ENCODE peak calls at places on chromosomes 13 and 19, in eight cellular contexts. One of them, this sample, is unnamed.

GRCh38 chr19:55255618-55256423 is 3.0 kb downstream of the PPP6R1 start:
- DNase-seq in CD4-positive, alpha-beta T cell: peak; percentile 27
- DNase-seq in T-cell: peak; percentile 18
- DNase-seq in neural crest cell: no peak
- DNase-seq in activated gamma-delta T cell: no peak
- DNase-seq in Daoy: peak; percentile 55
- DNase-seq in CD8-positive, alpha-beta memory T cell: peak; percentile 30
- DNase-seq in EL: peak; percentile 47
- DNase-seq in this sample: no peak

GRCh38 chr13:114025432-114026127 is 51.7 kb upstream of the C13orf46 start:
- DNase-seq in CD4-positive, alpha-beta T cell: no peak
- DNase-seq in T-cell: no peak
- DNase-seq in neural crest cell: no peak
- DNase-seq in activated gamma-delta T cell: no peak
- DNase-seq in Daoy: no peak
- DNase-seq in CD8-positive, alpha-beta memory T cell: no peak
- DNase-seq in EL: no peak
- DNase-seq in this sample: peak; percentile 23

GRCh38 chr13:112215871-112216270 is 148.9 kb downstream of the SOX1 start:
- DNase-seq in CD4-positive, alpha-beta T cell: no peak
- DNase-seq in T-cell: no peak
- DNase-seq in neural crest cell: no peak
- DNase-seq in activated gamma-delta T cell: no peak
- DNase-seq in Daoy: no peak
- DNase-seq in CD8-positive, alpha-beta memory T cell: no peak
- DNase-seq in EL: no peak
- DNase-seq in this sample: no peak

GRCh38 chr19:11381535-11382369 is 2.4 kb downstream of the EPOR start:
- DNase-seq in CD4-positive, alpha-beta T cell: peak; percentile 45
- DNase-seq in T-cell: peak; percentile 59
- DNase-seq in neural crest cell: peak; percentile 67
- DNase-seq in activated gamma-delta T cell: peak; percentile 76
- DNase-seq in Daoy: peak; percentile 97
- DNase-seq in CD8-positive, alpha-beta memory T cell: peak; percentile 78
- DNase-seq in EL: peak; percentile 97
- DNase-seq in this sample: peak; percentile 61

GRCh38 chr13:40389081-40389641 is 277.3 kb downstream of the FOXO1 start:
- DNase-seq in CD4-positive, alpha-beta T cell: peak; percentile 32
- DNase-seq in T-cell: peak; percentile 47
- DNase-seq in neural crest cell: no peak
- DNase-seq in activated gamma-delta T cell: no peak
- DNase-seq in Daoy: no peak
- DNase-seq in CD8-positive, alpha-beta memory T cell: peak; percentile 21
- DNase-seq in EL: no peak
- DNase-seq in this sample: no peak

GRCh38 chr13:77751513-77752456 is 54.3 kb downstream of the SLAIN1 start:
- DNase-seq in CD4-positive, alpha-beta T cell: no peak
- DNase-seq in T-cell: peak; percentile 44
- DNase-seq in neural crest cell: peak; percentile 41
- DNase-seq in activated gamma-delta T cell: no peak
- DNase-seq in Daoy: peak; percentile 30
- DNase-seq in CD8-positive, alpha-beta memory T cell: peak; percentile 2
- DNase-seq in EL: peak; percentile 18
- DNase-seq in this sample: peak; percentile 60

GRCh38 chr19:1153891-1154730 is 20.0 kb downstream of the SBNO2 start:
- DNase-seq in CD4-positive, alpha-beta T cell: no peak
- DNase-seq in T-cell: no peak
- DNase-seq in neural crest cell: no peak
- DNase-seq in activated gamma-delta T cell: no peak
- DNase-seq in Daoy: no peak
- DNase-seq in CD8-positive, alpha-beta memory T cell: no peak
- DNase-seq in EL: no peak
- DNase-seq in this sample: no peak

GRCh38 chr13:63842102-63842501 is 2426.5 kb upstream of the PCDH20 start:
- DNase-seq in CD4-positive, alpha-beta T cell: no peak
- DNase-seq in T-cell: no peak
- DNase-seq in neural crest cell: no peak
- DNase-seq in activated gamma-delta T cell: peak; percentile 6
- DNase-seq in Daoy: no peak
- DNase-seq in CD8-positive, alpha-beta memory T cell: no peak
- DNase-seq in EL: no peak
- DNase-seq in this sample: no peak

GRCh38 chr13:75452564-75452963 is 29.4 kb downstream of the TBC1D4 start:
- DNase-seq in CD4-positive, alpha-beta T cell: no peak
- DNase-seq in T-cell: no peak
- DNase-seq in neural crest cell: no peak
- DNase-seq in activated gamma-delta T cell: no peak
- DNase-seq in Daoy: no peak
- DNase-seq in CD8-positive, alpha-beta memory T cell: no peak
- DNase-seq in EL: no peak
- DNase-seq in this sample: no peak

This sample was measured in NCI-H1092.